ENCODE peak calls at places on chromosomes 16 and 17, in seven cellular contexts. T, A, J, I, K, C and F are unnamed samples.

GRCh38 chr16:66834746-66835145 is 4.0 kb upstream of the NAE1 start:
- DNase-seq in T (no peak), A (no peak), J (no peak), I (no peak), K (no peak), C (no peak), F (no peak)

GRCh38 chr17:63447688-63448005 is 1.5 kb upstream of the CYB561 start:
- DNase-seq in T (no peak), A (no peak), J (no peak), I (no peak), K (no peak), C (peak; percentile 56), F (no peak)

GRCh38 chr17:79370126-79370525 is 240.7 kb downstream of the RBFOX3 start:
- DNase-seq in T (no peak), A (no peak), J (no peak), I (no peak), K (no peak), C (no peak), F (no peak)

GRCh38 chr16:49049191-49049590 is 232.4 kb downstream of the CBLN1 start:
- DNase-seq in T (no peak), A (no peak), J (no peak), I (no peak), K (no peak), C (no peak), F (no peak)

GRCh38 chr16:12406158-12406557 is 397.5 kb downstream of the CPPED1 start:
- DNase-seq in T (no peak), A (no peak), J (no peak), I (no peak), K (no peak), C (no peak), F (no peak)

GRCh38 chr17:29155966-29156338 is 24.2 kb downstream of the MYO18A start:
- DNase-seq in T (peak; percentile 63), A (peak; percentile 20), J (no peak), I (no peak), K (no peak), C (no peak), F (no peak)

GRCh38 chr16:35637683-35638082 is 2178.3 kb downstream of the TP53TG3F start:
- DNase-seq in T (no peak), A (no peak), J (no peak), I (no peak), K (no peak), C (no peak), F (no peak)

GRCh38 chr16:14576532-14576931 is 53.5 kb downstream of the PARN start:
- DNase-seq in T (no peak), A (no peak), J (no peak), I (no peak), K (no peak), C (no peak), F (no peak)

GRCh38 chr17:83173997-83174858 is 94.8 kb downstream of the METRNL start:
- DNase-seq in T (no peak), A (no peak), J (no peak), I (no peak), K (no peak), C (no peak), F (no peak)

GRCh38 chr17:76078859-76079576 is at the start of gene ZACN:
- DNase-seq in T (no peak), A (no peak), J (no peak), I (no peak), K (no peak), C (no peak), F (no peak)

GRCh38 chr17:57288034-57288752 is 31.9 kb downstream of the MSI2 start:
- DNase-seq in T (no peak), A (no peak), J (no peak), I (no peak), K (no peak), C (no peak), F (no peak)

GRCh38 chr16:72018470-72018869 is 9.9 kb downstream of the DHODH start:
- DNase-seq in T (no peak), A (no peak), J (no peak), I (no peak), K (no peak), C (no peak), F (no peak)

GRCh38 chr17:70172921-70173320 is 3.6 kb downstream of the KCNJ2 start:
- DNase-seq in T (peak; percentile 65), A (no peak), J (no peak), I (no peak), K (no peak), C (no peak), F (no peak)

GRCh38 chr17:40175928-40176327 is 1.3 kb upstream of the RAPGEFL1 start:
- DNase-seq in T (no peak), A (no peak), J (no peak), I (no peak), K (no peak), C (no peak), F (no peak)

GRCh38 chr17:30256756-30257506 is 21.4 kb upstream of the SLC6A4 start:
- DNase-seq in T (no peak), A (no peak), J (no peak), I (no peak), K (no peak), C (no peak), F (no peak)

GRCh38 chr17:74603032-74603635 is 11.1 kb upstream of the CD300LD start:
- DNase-seq in T (no peak), A (no peak), J (no peak), I (no peak), K (no peak), C (no peak), F (no peak)

GRCh38 chr17:74604200-74604599 is 12.1 kb upstream of the CD300LD start:
- DNase-seq in T (no peak), A (no peak), J (no peak), I (no peak), K (peak; percentile 20), C (peak; percentile 53), F (no peak)

GRCh38 chr17:74603746-74604145 is 11.7 kb upstream of the CD300LD start:
- DNase-seq in T (no peak), A (no peak), J (no peak), I (no peak), K (no peak), C (no peak), F (no peak)

GRCh38 chr17:74599531-74599939 is 7.5 kb upstream of the CD300LD start:
- DNase-seq in T (no peak), A (no peak), J (no peak), I (no peak), K (peak; percentile 31), C (no peak), F (no peak)

GRCh38 chr17:74601944-74602572 is 10.0 kb upstream of the CD300LD start:
- DNase-seq in T (no peak), A (no peak), J (no peak), I (no peak), K (peak; percentile 46), C (no peak), F (peak; percentile 41)
- TF ChIP-seq CTCF in T (peak; percentile 57), A (peak; percentile 51), J (peak; percentile 56), I (peak; percentile 42), K (peak; percentile 66), C (no peak), F (peak; percentile 81)

GRCh38 chr17:45225964-45226530 is 4.4 kb downstream of the FMNL1 start:
- DNase-seq in T (no peak), A (peak; percentile 72), J (no peak), I (no peak), K (peak; percentile 94), C (peak; percentile 43), F (no peak)
- TF ChIP-seq CTCF in T (no peak), A (no peak), J (no peak), I (no peak), K (no peak), C (no peak), F (no peak)

GRCh38 chr17:1785925-1786324 is 24.1 kb downstream of the SERPINF1 start:
- DNase-seq in T (no peak), A (peak; percentile 64), J (no peak), I (no peak), K (no peak), C (no peak), F (no peak)

GRCh38 chr17:1786708-1787107 is 24.8 kb downstream of the SERPINF1 start:
- DNase-seq in T (no peak), A (no peak), J (no peak), I (no peak), K (no peak), C (no peak), F (no peak)

GRCh38 chr17:1782171-1782567 is 20.3 kb downstream of the SERPINF1 start:
- DNase-seq in T (no peak), A (no peak), J (no peak), I (no peak), K (no peak), C (no peak), F (no peak)

GRCh38 chr17:1783271-1783670 is 21.4 kb downstream of the SERPINF1 start:
- DNase-seq in T (no peak), A (peak; percentile 46), J (no peak), I (no peak), K (peak; percentile 46), C (peak; percentile 41), F (no peak)

DNA sequence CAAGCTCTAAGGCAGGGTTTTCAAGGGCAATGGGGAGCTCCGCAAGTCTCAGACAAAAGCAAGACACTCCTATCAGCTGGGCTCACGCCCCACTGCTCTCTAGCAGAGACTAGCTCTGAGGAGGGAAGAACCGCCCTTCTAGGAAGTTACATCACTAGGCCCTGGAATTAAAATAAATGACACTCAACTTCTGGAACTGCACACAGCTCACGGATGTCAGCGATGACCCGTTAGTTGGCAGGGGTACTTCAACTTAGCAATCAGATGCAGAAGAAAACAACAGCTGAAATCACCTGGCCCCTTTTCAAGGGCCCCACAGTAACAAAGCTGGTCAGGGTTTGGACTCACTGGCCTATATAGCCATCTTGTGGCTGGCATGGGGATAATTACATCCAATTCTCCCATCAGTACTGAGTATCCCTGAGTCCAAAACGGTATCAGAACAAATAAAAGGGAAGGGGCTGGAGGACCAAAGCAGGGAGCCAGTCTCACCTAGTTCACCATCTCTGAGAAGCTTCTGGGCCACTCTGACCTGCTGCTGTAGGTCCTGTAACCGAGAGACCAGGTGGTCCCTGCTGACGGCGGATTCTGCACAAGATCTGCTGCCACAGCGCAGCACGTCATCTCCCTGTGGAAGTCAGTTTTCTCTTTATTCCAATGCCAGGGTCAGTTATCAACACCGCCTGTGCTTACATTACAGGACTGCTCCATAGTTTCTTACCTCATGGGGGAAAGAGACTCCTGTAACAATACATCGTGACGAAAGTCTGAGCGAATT is 22.2 kb downstream of the SERPINF1 start:
- DNase-seq in T (peak; percentile 77), A (peak; percentile 68), J (peak; percentile 78), I (no peak), K (peak; percentile 72), C (peak; percentile 90), F (no peak)
- TF ChIP-seq CTCF in T (peak; percentile 66), A (peak; percentile 70), J (peak; percentile 90), I (peak; percentile 67), K (peak; percentile 73), C (peak; percentile 69), F (peak; percentile 74)

DNA sequence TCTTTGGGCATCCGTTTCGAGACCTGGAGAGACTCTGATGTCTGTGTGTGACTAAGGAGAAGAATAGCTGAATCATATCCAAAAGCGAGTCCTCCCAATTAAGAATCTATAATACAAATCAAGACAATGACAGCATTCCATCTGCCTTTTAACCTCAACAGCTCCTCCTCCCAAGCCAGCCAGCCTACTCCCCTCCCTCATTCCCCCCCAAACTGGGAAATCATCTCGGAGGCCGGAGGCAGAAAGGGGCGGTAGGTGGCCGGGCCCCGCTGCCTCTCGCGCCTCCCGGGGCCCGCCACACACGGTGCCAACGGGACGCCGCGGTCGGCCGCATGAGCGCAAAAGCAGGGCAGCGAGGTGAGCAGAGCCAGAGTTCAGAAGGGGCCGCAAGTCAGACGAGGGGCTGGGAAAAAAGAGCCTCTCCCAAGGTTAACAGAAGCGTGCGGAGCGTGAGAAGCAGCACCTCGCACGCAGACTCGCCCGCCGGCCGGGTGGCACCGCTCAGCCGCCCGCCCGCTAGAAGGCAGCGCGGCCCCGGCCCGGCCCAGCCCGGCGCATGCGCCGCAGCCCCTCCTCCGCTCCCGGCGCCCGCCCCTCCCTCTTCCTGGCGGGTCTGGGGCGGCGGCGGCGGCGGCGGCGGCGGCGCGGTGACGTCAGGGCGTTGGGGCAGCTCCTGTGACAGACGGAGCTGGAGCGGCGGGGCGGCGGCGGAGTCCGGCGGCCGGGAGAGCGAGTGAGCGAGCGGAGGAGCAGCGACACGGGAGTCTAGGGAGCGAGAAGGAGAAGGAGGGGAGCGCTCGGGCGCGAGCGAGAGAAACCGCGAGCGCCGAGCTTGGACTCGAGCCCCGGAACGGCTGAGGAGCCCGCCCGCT is at the start of gene PAFAH1B1:
- DNase-seq in T (peak; percentile 46), A (peak; percentile 94), J (peak; percentile 21), I (no peak), K (peak; percentile 98), C (peak; percentile 92), F (peak; percentile 93)
- TF ChIP-seq CTCF in T (no peak), A (peak; percentile 23), J (peak; percentile 1), I (peak; percentile 1), K (peak; percentile 31), C (no peak), F (no peak)